ENCODE peak calls at places on chromosomes 5 and 9, in eight cellular contexts. M is endothelial cell; Q is glutamatergic neuron; D is LHCN-M2; R is left colon; L is T-helper 9 cell; B is activated CD4-positive, alpha-beta T cell treated with anti-CD3 and anti-CD28 coated beads for 4 hours; N is colonic mucosa. G is an unnamed sample.

GRCh38 chr5:132053483-132053882 is 7.0 kb upstream of the IL3 start:
- DNase-seq in M (no peak), Q (peak), D (no peak), R (no peak), L (no peak), B (no peak), N (no peak), G (peak)

GRCh38 chr9:116000748-116001329 is 152.8 kb upstream of the PAPPA start:
- DNase-seq in M (peak), Q (peak), D (no peak), R (no peak), L (no peak), B (no peak), N (peak), G (peak)

GRCh38 chr9:37969130-37969529 is 65.2 kb upstream of the SLC25A51 start:
- DNase-seq in M (no peak), Q (no peak), D (no peak), R (peak), L (no peak), B (no peak), N (peak), G (no peak)

GRCh38 chr5:78433972-78434371 is 73.6 kb downstream of the SCAMP1 start:
- DNase-seq in M (no peak), Q (no peak), D (no peak), R (no peak), L (no peak), B (no peak), N (no peak), G (no peak)

GRCh38 chr5:80194470-80194869 is 61.4 kb downstream of the SERINC5 start:
- DNase-seq in M (no peak), Q (no peak), D (no peak), R (no peak), L (no peak), B (no peak), N (no peak), G (no peak)

GRCh38 chr9:97696025-97696822 is 916 bp downstream of the XPA start:
- DNase-seq in M (no peak), Q (no peak), D (no peak), R (no peak), L (no peak), B (no peak), N (no peak), G (no peak)

GRCh38 chr5:169655353-169655752 is 18.3 kb downstream of the DOCK2 start:
- DNase-seq in M (no peak), Q (no peak), D (no peak), R (no peak), L (no peak), B (no peak), N (no peak), G (no peak)

GRCh38 chr9:130220351-130220750 is 45.2 kb upstream of the HMCN2 start:
- DNase-seq in M (no peak), Q (peak), D (no peak), R (no peak), L (no peak), B (no peak), N (no peak), G (peak)

GRCh38 chr5:173454381-173454763 is 126.2 kb upstream of the STC2 start:
- DNase-seq in M (no peak), Q (no peak), D (peak), R (no peak), L (no peak), B (no peak), N (no peak), G (no peak)

GRCh38 chr5:62603934-62604333 is 25.3 kb downstream of the LRRC70 start:
- DNase-seq in M (no peak), Q (no peak), D (no peak), R (no peak), L (no peak), B (no peak), N (no peak), G (no peak)

GRCh38 chr9:84736076-84736475 is 66.5 kb downstream of the NTRK2 start:
- DNase-seq in M (no peak), Q (no peak), D (no peak), R (no peak), L (no peak), B (no peak), N (no peak), G (no peak)

GRCh38 chr5:180201051-180201987 is 7.7 kb downstream of the RASGEF1C start:
- DNase-seq in M (peak), Q (peak), D (peak), R (no peak), L (no peak), B (no peak), N (no peak), G (no peak)

GRCh38 chr9:87464110-87464991 is 33.3 kb upstream of the DAPK1 start:
- DNase-seq in M (no peak), Q (no peak), D (peak), R (no peak), L (no peak), B (no peak), N (no peak), G (no peak)

GRCh38 chr9:136694163-136694864 is 7.1 kb upstream of the AGPAT2 start:
- DNase-seq in M (peak), Q (peak), D (no peak), R (peak), L (no peak), B (no peak), N (peak), G (peak)

GRCh38 chr5:147427784-147428401 is 82.0 kb downstream of the DPYSL3 start:
- DNase-seq in M (no peak), Q (no peak), D (peak), R (no peak), L (no peak), B (no peak), N (no peak), G (no peak)

GRCh38 chr5:1167361-1167727 is 34.1 kb upstream of the SLC6A19 start:
- DNase-seq in M (no peak), Q (no peak), D (no peak), R (no peak), L (no peak), B (no peak), N (no peak), G (no peak)

GRCh38 chr9:113590991-113591898 is 127.7 kb downstream of the RGS3 start:
- DNase-seq in M (peak), Q (peak), D (peak), R (no peak), L (peak), B (peak), N (peak), G (peak)

GRCh38 chr9:16532681-16533450 is 337.6 kb downstream of the BNC2 start:
- DNase-seq in M (no peak), Q (no peak), D (peak), R (no peak), L (no peak), B (no peak), N (no peak), G (no peak)

GRCh38 chr9:26801772-26802171 is 90.8 kb downstream of the CAAP1 start:
- DNase-seq in M (no peak), Q (no peak), D (no peak), R (no peak), L (no peak), B (no peak), N (no peak), G (no peak)

GRCh38 chr5:171882118-171882517 is 96.5 kb downstream of the SMIM23 start:
- DNase-seq in M (no peak), Q (no peak), D (no peak), R (no peak), L (no peak), B (no peak), N (no peak), G (no peak)

GRCh38 chr5:119019431-119020348 is 31.3 kb upstream of the DTWD2 start:
- DNase-seq in M (no peak), Q (no peak), D (no peak), R (no peak), L (no peak), B (no peak), N (no peak), G (no peak)

GRCh38 chr5:118956727-118957126 is 31.6 kb downstream of the DTWD2 start:
- DNase-seq in M (no peak), Q (no peak), D (peak), R (no peak), L (no peak), B (no peak), N (no peak), G (no peak)

GRCh38 chr5:159240301-159240870 is 22.7 kb upstream of the UBLCP1 start:
- DNase-seq in M (no peak), Q (no peak), D (peak), R (no peak), L (no peak), B (peak), N (no peak), G (no peak)